ENCODE peak calls at places on chromosomes 11 and 22, in eight cellular contexts. One of them, this sample, is unnamed.
A peak's percentile ranks its signal among the peaks of the same experiment; 100 is the strongest.

GRCh38 chr11:116615211-116615865 is 157.4 kb downstream of the BUD13 start:
- DNase-seq in AG08395: no peak
- DNase-seq in H9: no peak
- DNase-seq in stimulated activated CD8-positive, alpha-beta memory T cell treated with anti-CD3 and anti-CD28 coated beads, Interleukin-4, amount 100 ng/mL, for 4 hours: no peak
- DNase-seq in GM23248: no peak
- DNase-seq in fibroblast of villous mesenchyme: no peak
- DNase-seq in NCI-H774: no peak
- DNase-seq in body of pancreas: no peak
- DNase-seq in this sample: peak; percentile 29

GRCh38 chr22:50600967-50601668 is 525 bp downstream of the MAPK8IP2 start:
- DNase-seq in AG08395: no peak
- DNase-seq in H9: no peak
- DNase-seq in stimulated activated CD8-positive, alpha-beta memory T cell treated with anti-CD3 and anti-CD28 coated beads, Interleukin-4, amount 100 ng/mL, for 4 hours: no peak
- DNase-seq in GM23248: no peak
- DNase-seq in fibroblast of villous mesenchyme: no peak
- DNase-seq in NCI-H774: no peak
- DNase-seq in body of pancreas: no peak
- DNase-seq in this sample: peak; percentile 51

GRCh38 chr11:5504403-5504891 is 5.3 kb downstream of the UBQLN3 start:
- DNase-seq in AG08395: no peak
- DNase-seq in H9: no peak
- DNase-seq in stimulated activated CD8-positive, alpha-beta memory T cell treated with anti-CD3 and anti-CD28 coated beads, Interleukin-4, amount 100 ng/mL, for 4 hours: no peak
- DNase-seq in GM23248: no peak
- DNase-seq in fibroblast of villous mesenchyme: no peak
- DNase-seq in NCI-H774: no peak
- DNase-seq in body of pancreas: no peak
- DNase-seq in this sample: no peak

GRCh38 chr11:44470849-44471248 is 94.6 kb upstream of the CD82 start:
- DNase-seq in AG08395: no peak
- DNase-seq in H9: no peak
- DNase-seq in stimulated activated CD8-positive, alpha-beta memory T cell treated with anti-CD3 and anti-CD28 coated beads, Interleukin-4, amount 100 ng/mL, for 4 hours: no peak
- DNase-seq in GM23248: no peak
- DNase-seq in fibroblast of villous mesenchyme: no peak
- DNase-seq in NCI-H774: no peak
- DNase-seq in body of pancreas: no peak
- DNase-seq in this sample: no peak

GRCh38 chr22:17890245-17890671 is 116.0 kb upstream of the BID start:
- DNase-seq in AG08395: no peak
- DNase-seq in H9: no peak
- DNase-seq in stimulated activated CD8-positive, alpha-beta memory T cell treated with anti-CD3 and anti-CD28 coated beads, Interleukin-4, amount 100 ng/mL, for 4 hours: no peak
- DNase-seq in GM23248: peak; percentile 13
- DNase-seq in fibroblast of villous mesenchyme: peak; percentile 19
- DNase-seq in NCI-H774: no peak
- DNase-seq in body of pancreas: no peak
- DNase-seq in this sample: peak; percentile 70

GRCh38 chr11:70067591-70068341 is 10.4 kb upstream of the ANO1 start:
- DNase-seq in AG08395: no peak
- DNase-seq in H9: peak; percentile 68
- DNase-seq in stimulated activated CD8-positive, alpha-beta memory T cell treated with anti-CD3 and anti-CD28 coated beads, Interleukin-4, amount 100 ng/mL, for 4 hours: no peak
- DNase-seq in GM23248: no peak
- DNase-seq in fibroblast of villous mesenchyme: no peak
- DNase-seq in NCI-H774: no peak
- DNase-seq in body of pancreas: no peak
- DNase-seq in this sample: peak; percentile 91

GRCh38 chr22:39530692-39531331 is 1.7 kb downstream of the RPS19BP1 start:
- DNase-seq in AG08395: peak; percentile 40
- DNase-seq in H9: no peak
- DNase-seq in stimulated activated CD8-positive, alpha-beta memory T cell treated with anti-CD3 and anti-CD28 coated beads, Interleukin-4, amount 100 ng/mL, for 4 hours: no peak
- DNase-seq in GM23248: peak; percentile 68
- DNase-seq in fibroblast of villous mesenchyme: peak; percentile 47
- DNase-seq in NCI-H774: no peak
- DNase-seq in body of pancreas: no peak
- DNase-seq in this sample: no peak

GRCh38 chr11:8036002-8036802 is 44.8 kb upstream of the TUB start:
- DNase-seq in AG08395: no peak
- DNase-seq in H9: peak; percentile 8
- DNase-seq in stimulated activated CD8-positive, alpha-beta memory T cell treated with anti-CD3 and anti-CD28 coated beads, Interleukin-4, amount 100 ng/mL, for 4 hours: no peak
- DNase-seq in GM23248: no peak
- DNase-seq in fibroblast of villous mesenchyme: no peak
- DNase-seq in NCI-H774: no peak
- DNase-seq in body of pancreas: no peak
- DNase-seq in this sample: peak; percentile 38

This sample was measured in islet precursor cell.